ENCODE peak calls at places on chromosomes 4 and X, in four cellular contexts. I is HepG2, L is K562, M is GM12878. G is an unnamed sample.

GRCh38 chr4:42482516-42483327 is 85.4 kb downstream of the SHISA3 start:
- DNase-seq in L (no peak), M (no peak), I (no peak), G (no peak)

GRCh38 chr4:127470290-127470809 is 162.4 kb upstream of the INTU start:
- DNase-seq in I (no peak), M (no peak), L (no peak), G (no peak)

GRCh38 chr4:101346562-101347266 is 612 bp downstream of the PPP3CA start:
- DNase-seq in L (peak), I (peak), M (no peak), G (peak)

GRCh38 chr4:130359537-130359936 is 1263.6 kb downstream of the C4orf33 start:
- DNase-seq in I (peak), L (no peak), M (no peak), G (no peak)

GRCh38 chr4:107906458-107907100 is 24.8 kb upstream of the CYP2U1 start:
- DNase-seq in M (no peak), I (no peak), L (no peak), G (no peak)

GRCh38 chr4:26083987-26084386 is 170.0 kb downstream of the SMIM20 start:
- DNase-seq in M (peak), I (no peak), L (no peak), G (peak)

GRCh38 chr4:61786226-61786625 is 586.1 kb downstream of the ADGRL3 start:
- DNase-seq in I (no peak), M (no peak), L (no peak), G (no peak)

GRCh38 chrX:68808686-68809357 is 20.0 kb upstream of the EFNB1 start:
- DNase-seq in I (no peak), M (no peak), L (peak), G (peak)

GRCh38 chr4:157048248-157048647 is 27.7 kb upstream of the GLRB start:
- DNase-seq in I (no peak), M (no peak), L (no peak), G (no peak)

GRCh38 chr4:118322831-118323502 is 29.8 kb downstream of the PRSS12 start:
- DNase-seq in I (no peak), L (no peak), M (no peak), G (no peak)

GRCh38 chrX:9745417-9746115 is 20.1 kb downstream of the GPR143 start:
- DNase-seq in I (no peak), L (no peak), M (no peak), G (no peak)

GRCh38 chr4:113368056-113368455 is 318.6 kb downstream of the ANK2 start:
- DNase-seq in I (no peak), L (no peak), M (no peak), G (no peak)

GRCh38 chrX:71616672-71617529 is 1.4 kb downstream of the CXCR3 start:
- DNase-seq in M (no peak), L (no peak), I (peak), G (no peak)

GRCh38 chr4:163558539-163559044 is 64.1 kb downstream of the TMA16 start:
- DNase-seq in I (no peak), M (no peak), L (no peak), G (no peak)

GRCh38 chrX:123738378-123738955 is 5.6 kb upstream of the THOC2 start:
- DNase-seq in L (no peak), I (no peak), M (no peak), G (no peak)

GRCh38 chr4:1969928-1970723 is 38.6 kb downstream of the NELFA start:
- DNase-seq in L (no peak), M (no peak), I (no peak), G (no peak)

GRCh38 chrX:154384284-154384892 is 5.3 kb downstream of the EMD start:
- DNase-seq in L (no peak), M (no peak), I (no peak), G (no peak)

GRCh38 chr4:126906466-126906865 is 726.3 kb upstream of the INTU start:
- DNase-seq in I (no peak), L (no peak), M (no peak), G (no peak)

GRCh38 chrX:103774070-103774642 is 2.5 kb upstream of the PLP1 start:
- DNase-seq in L (no peak), M (no peak), I (peak), G (no peak)

GRCh38 chr4:152220201-152220666 is 315.7 kb downstream of the FBXW7 start:
- DNase-seq in M (no peak), L (no peak), I (no peak), G (no peak)

GRCh38 chrX:129594781-129595180 is 54.7 kb downstream of the OCRL start:
- DNase-seq in M (no peak), I (no peak), L (no peak), G (no peak)

GRCh38 chrX:18351774-18352173 is 2.7 kb downstream of the SCML2 start:
- DNase-seq in L (no peak), M (no peak), I (no peak), G (no peak)

GRCh38 chr4:124083706-124084105 is 628.8 kb downstream of the ANKRD50 start:
- DNase-seq in M (no peak), I (no peak), L (no peak), G (no peak)

DNA sequence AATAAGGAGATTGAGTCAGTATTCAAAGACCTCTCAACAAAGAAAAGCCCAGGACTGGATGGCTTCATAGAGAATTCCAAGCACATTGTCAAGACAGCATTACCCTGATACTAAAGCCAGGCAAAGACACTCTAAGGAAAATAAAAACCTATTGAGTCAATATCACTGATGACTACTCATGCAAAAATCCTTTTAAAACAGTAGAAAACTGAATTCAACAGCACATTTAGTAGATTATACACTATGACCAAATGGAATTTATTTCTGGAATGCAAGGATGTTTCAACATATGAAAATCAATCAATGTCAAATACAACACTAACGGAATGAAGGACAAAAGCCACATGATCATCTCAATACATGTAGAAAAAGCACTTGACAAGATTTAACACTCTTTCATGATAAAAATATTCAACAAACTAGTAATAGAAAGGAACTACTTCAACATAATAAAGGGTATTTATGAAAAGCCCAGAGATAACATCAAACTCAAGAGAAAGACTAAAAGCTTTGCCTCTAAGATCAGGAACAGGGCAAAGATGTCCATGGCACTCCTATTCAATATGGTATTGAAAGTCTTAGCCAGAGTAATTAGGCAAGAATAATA is 633.3 kb downstream of the ANKRD50 start:
- DNase-seq in M (no peak), I (no peak), L (no peak), G (no peak)
- TF ChIP-seq SP1 in M (no peak), I (no peak), L (no peak), G (no peak)

DNA sequence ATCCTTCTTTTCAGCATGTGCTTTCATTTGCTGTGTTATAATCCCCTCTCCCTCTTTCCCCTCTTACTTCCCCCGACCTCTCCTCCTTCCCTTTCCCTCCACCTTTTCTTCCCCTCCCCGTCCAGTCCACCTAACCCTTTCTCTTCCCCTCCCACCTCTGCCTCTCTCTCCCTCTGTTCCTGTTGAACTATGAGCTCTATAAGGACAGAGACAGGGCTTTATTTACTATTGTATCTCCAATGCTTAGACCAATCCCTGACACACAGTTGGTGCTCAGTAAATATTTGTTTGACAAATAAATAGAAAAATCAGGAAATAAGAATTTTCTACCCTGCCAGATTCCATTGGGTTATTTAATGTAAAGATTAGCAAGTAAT is 60.8 kb downstream of the EGF start:
- DNase-seq in I (peak), M (no peak), L (no peak), G (no peak)
- TF ChIP-seq FOXM1 in I (no peak), M (no peak), L (no peak), G (no peak)

GRCh38 chr4:7757501-7758443 is 181.9 kb downstream of the AFAP1 start:
- DNase-seq in M (no peak), I (no peak), L (no peak), G (peak)

GRCh38 chr4:7759635-7760034 is 180.0 kb downstream of the AFAP1 start:
- DNase-seq in M (no peak), L (no peak), I (no peak), G (no peak)

GRCh38 chr4:7756561-7757355 is 182.9 kb downstream of the AFAP1 start:
- DNase-seq in I (no peak), M (no peak), L (no peak), G (no peak)

GRCh38 chr4:7759221-7759620 is 180.4 kb downstream of the AFAP1 start:
- DNase-seq in I (no peak), M (no peak), L (no peak), G (no peak)

DNA sequence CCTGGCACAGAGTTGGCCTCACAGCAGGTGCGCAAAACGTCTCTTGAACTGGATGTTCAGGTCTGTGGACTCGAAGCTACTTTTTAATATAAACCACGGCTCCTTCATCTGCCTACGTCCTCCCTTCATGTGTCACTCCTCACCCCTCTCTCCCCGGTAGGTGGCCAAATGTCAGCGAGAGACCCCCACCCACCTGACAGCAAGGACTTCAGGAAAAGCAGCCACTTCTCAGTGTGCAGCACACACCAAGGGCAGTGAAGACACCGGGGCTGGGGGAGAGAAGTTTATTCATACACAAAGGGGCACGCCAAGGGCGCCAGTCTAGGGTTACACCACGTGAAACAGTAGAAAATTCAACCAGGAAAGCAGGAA is 181.2 kb downstream of the AFAP1 start:
- DNase-seq in M (no peak), L (no peak), I (no peak), G (no peak)
- TF ChIP-seq SP1 in M (no peak), L (no peak), I (no peak), G (no peak)

GRCh38 chr4:141464366-141464765 is 172.0 kb upstream of the IL15 start:
- DNase-seq in M (no peak), L (no peak), I (no peak), G (no peak)
- TF ChIP-seq FOXM1 in M (no peak), L (no peak), I (no peak), G (no peak)

DNA sequence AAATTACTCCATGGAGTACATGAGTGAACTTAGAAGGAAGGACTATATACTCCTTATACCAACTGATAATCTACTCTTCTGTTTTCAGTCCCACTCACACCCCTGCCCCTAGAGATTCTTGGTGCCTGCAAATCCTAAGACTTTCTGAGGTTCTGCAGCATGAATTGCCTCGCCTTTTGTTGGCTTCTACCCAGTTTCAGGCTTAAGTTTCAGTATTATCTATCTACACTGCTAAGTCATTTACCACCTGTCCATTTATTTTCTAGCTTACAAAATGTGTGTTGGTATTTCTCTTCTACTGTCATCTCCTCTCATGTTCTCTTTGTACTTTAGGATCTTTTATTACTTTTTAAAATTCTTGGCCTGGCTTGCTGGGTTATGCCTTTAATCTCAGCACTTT is 94.4 kb upstream of the AMOT start:
- DNase-seq in M (no peak), I (no peak), L (no peak), G (no peak)
- TF ChIP-seq SP1 in M (no peak), I (no peak), L (no peak), G (no peak)

GRCh38 chrX:318068-318738 is 393 bp downstream of the GTPBP6 start:
- DNase-seq in L (peak), M (peak), I (peak), G (peak)
- TF ChIP-seq FOXM1 in L (no peak), M (no peak), I (no peak), G (peak)

DNA sequence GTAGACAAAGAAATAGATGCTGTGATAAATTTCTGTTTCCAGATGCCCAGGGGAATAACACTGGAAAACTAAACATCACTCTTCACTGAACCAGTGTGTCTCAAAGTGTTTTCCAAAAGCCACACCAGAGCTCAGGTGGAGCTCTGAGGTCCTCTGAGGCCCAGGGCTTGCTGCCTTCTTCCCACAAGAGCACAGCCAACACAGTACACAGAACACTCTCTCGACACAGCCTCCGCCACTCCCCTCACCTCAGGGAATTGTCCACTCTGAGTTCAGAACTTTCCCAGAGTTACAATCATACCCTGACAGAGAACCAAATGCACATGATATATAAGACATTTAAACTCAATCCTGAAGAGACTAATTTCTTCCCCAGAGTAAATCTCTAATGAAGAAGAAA is 3.1 kb downstream of the SETD7 start:
- DNase-seq in L (no peak), I (no peak), M (no peak), G (no peak)
- TF ChIP-seq SP1 in L (no peak), I (no peak), M (no peak), G (no peak)

G was measured in HEK293T.